ENCODE peak calls at places on chromosome 20, in five cellular contexts. X is activated T-cell treated with anti-CD3 and anti-CD28 coated beads for 48 hours, V is progenitor cell of endocrine pancreas, J is glomerular endothelial cell, D is H9. H is an unnamed sample.

GRCh38 chr20:15242773-15243172 is 905.4 kb upstream of the FLRT3 start:
- DNase-seq in X (no peak), V (no peak), J (no peak), D (no peak), H (no peak)

GRCh38 chr20:22507240-22507961 is 77.0 kb downstream of the FOXA2 start:
- DNase-seq in X (no peak), V (no peak), J (no peak), D (peak), H (no peak)

GRCh38 chr20:52321396-52321795 is 129.8 kb upstream of the ZFP64 start:
- DNase-seq in X (no peak), V (no peak), J (no peak), D (no peak), H (no peak)

GRCh38 chr20:10603971-10604864 is 69.6 kb downstream of the JAG1 start:
- DNase-seq in X (no peak), V (no peak), J (no peak), D (no peak), H (no peak)

GRCh38 chr20:57654363-57654997 is 34.3 kb upstream of the ZBP1 start:
- DNase-seq in X (peak), V (peak), J (peak), D (peak), H (peak)

GRCh38 chr20:11260611-11261010 is 586.8 kb upstream of the JAG1 start:
- DNase-seq in X (no peak), V (no peak), J (no peak), D (no peak), H (no peak)

GRCh38 chr20:31693987-31694661 is 28.5 kb downstream of the BCL2L1 start:
- DNase-seq in X (no peak), V (no peak), J (no peak), D (peak), H (no peak)

GRCh38 chr20:58661298-58662141 is 10.4 kb downstream of the STX16 start:
- DNase-seq in X (no peak), V (no peak), J (no peak), D (no peak), H (no peak)

GRCh38 chr20:41411458-41411857 is 44.8 kb upstream of the EMILIN3 start:
- DNase-seq in X (no peak), V (no peak), J (peak), D (no peak), H (no peak)

GRCh38 chr20:32870489-32870888 is 11.8 kb downstream of the EFCAB8 start:
- DNase-seq in X (no peak), V (no peak), J (no peak), D (no peak), H (no peak)

GRCh38 chr20:6504826-6505225 is 262.7 kb upstream of the BMP2 start:
- DNase-seq in X (no peak), V (no peak), J (no peak), D (no peak), H (no peak)

GRCh38 chr20:59395729-59396128 is 95.3 kb downstream of the EDN3 start:
- DNase-seq in X (no peak), V (no peak), J (no peak), D (no peak), H (no peak)

GRCh38 chr20:49318430-49319203 is 40.8 kb upstream of the ZNFX1 start:
- DNase-seq in X (no peak), V (peak), J (no peak), D (peak), H (peak)

GRCh38 chr20:51434556-51435256 is 107.8 kb downstream of the NFATC2 start:
- DNase-seq in X (no peak), V (no peak), J (no peak), D (no peak), H (no peak)

GRCh38 chr20:45892828-45893500 is 1.8 kb downstream of the CTSA start:
- DNase-seq in X (peak), V (no peak), J (no peak), D (no peak), H (no peak)

GRCh38 chr20:11734431-11734830 is 183.3 kb upstream of the BTBD3 start:
- DNase-seq in X (no peak), V (no peak), J (no peak), D (no peak), H (no peak)

GRCh38 chr20:57396212-57396611 is 5.0 kb downstream of the RBM38 start:
- DNase-seq in X (no peak), V (no peak), J (no peak), D (no peak), H (no peak)

GRCh38 chr20:11850901-11851300 is 66.8 kb upstream of the BTBD3 start:
- DNase-seq in X (no peak), V (no peak), J (no peak), D (no peak), H (no peak)

GRCh38 chr20:2118783-2119182 is 17.2 kb downstream of the STK35 start:
- DNase-seq in X (no peak), V (no peak), J (no peak), D (no peak), H (no peak)

GRCh38 chr20:18276821-18277220 is 11.5 kb upstream of the ZNF133 start:
- DNase-seq in X (peak), V (peak), J (no peak), D (peak), H (peak)

GRCh38 chr20:6976535-6976934 is 209.0 kb downstream of the BMP2 start:
- DNase-seq in X (no peak), V (no peak), J (no peak), D (no peak), H (no peak)

GRCh38 chr20:64164123-64164836 is at the start of gene MYT1:
- DNase-seq in X (no peak), V (no peak), J (no peak), D (no peak), H (no peak)

H was measured in ELF-1.